ENCODE peak calls at places on chromosomes 4 and X, in seven cellular contexts. W, P, X, T, U, C and D are unnamed samples.

GRCh38 chr4:654526-654845 is 19.6 kb downstream of the ATP5ME start:
- DNase-seq in X (no peak), W (no peak), P (no peak), C (no peak), T (no peak), U (no peak), D (no peak)

GRCh38 chr4:18213576-18214198 is 192.1 kb upstream of the LCORL start:
- DNase-seq in X (no peak), C (no peak), W (no peak), P (no peak), U (no peak), T (no peak), D (no peak)

GRCh38 chrX:150772150-150772970 is 79.2 kb downstream of the MTMR1 start:
- DNase-seq in W (peak), C (peak), X (peak), T (peak), P (peak), U (peak), D (peak)

GRCh38 chrX:110000854-110001701 is 1.8 kb upstream of the TMEM164 start:
- DNase-seq in X (no peak), U (no peak), W (no peak), C (no peak), T (peak), P (no peak), D (no peak)

GRCh38 chrX:15916704-15917084 is 62.1 kb upstream of the AP1S2 start:
- DNase-seq in T (peak), X (no peak), C (no peak), U (no peak), P (no peak), W (no peak), D (peak)

GRCh38 chrX:848366-848765 is 217.8 kb downstream of the SHOX start:
- DNase-seq in P (no peak), T (no peak), C (no peak), X (no peak), W (no peak), U (peak), D (no peak)

GRCh38 chr4:15649914-15650545 is 5.1 kb downstream of the FBXL5 start:
- DNase-seq in W (peak), U (no peak), C (peak), P (peak), X (peak), T (peak), D (peak)

GRCh38 chrX:135449637-135450550 is 28.1 kb downstream of the SMIM10L2A start:
- DNase-seq in C (no peak), T (no peak), W (no peak), P (no peak), U (no peak), X (no peak), D (no peak)

GRCh38 chr4:48578132-48578964 is 88.3 kb downstream of the ZAR1 start:
- DNase-seq in P (peak), C (peak), T (peak), U (peak), X (peak), W (peak), D (peak)

GRCh38 chrX:16528620-16529019 is 121.3 kb upstream of the S100G start:
- DNase-seq in X (no peak), P (no peak), U (no peak), C (no peak), W (no peak), T (no peak), D (no peak)

GRCh38 chr4:123102897-123103489 is 180.6 kb upstream of the NUDT6 start:
- DNase-seq in C (peak), X (peak), T (peak), U (no peak), P (no peak), W (peak), D (peak)

GRCh38 chrX:110415440-110416167 is 57.0 kb downstream of the RTL9 start:
- DNase-seq in C (no peak), U (no peak), P (no peak), X (no peak), W (no peak), T (no peak), D (peak)

GRCh38 chr4:7979652-7979968 is 39.9 kb upstream of the AFAP1 start:
- DNase-seq in U (no peak), C (no peak), T (peak), W (no peak), P (peak), X (no peak), D (no peak)

GRCh38 chrX:153773741-153774575 is 6.9 kb upstream of the SRPK3 start:
- DNase-seq in U (no peak), W (no peak), T (no peak), P (no peak), X (no peak), C (no peak), D (no peak)

GRCh38 chr4:2791518-2792395 is 1.1 kb upstream of the SH3BP2 start:
- DNase-seq in P (no peak), X (no peak), T (no peak), C (no peak), U (no peak), W (no peak), D (no peak)

GRCh38 chr4:5052726-5053425 is 1.6 kb downstream of the STK32B start:
- DNase-seq in T (no peak), C (peak), W (no peak), X (no peak), U (no peak), P (no peak), D (no peak)

GRCh38 chrX:101362116-101362515 is 13.6 kb upstream of the TIMM8A start:
- DNase-seq in C (no peak), X (no peak), U (no peak), W (peak), T (no peak), P (no peak), D (no peak)

GRCh38 chr4:140078366-140078765 is 75.6 kb downstream of the MAML3 start:
- DNase-seq in P (peak), C (peak), T (peak), X (no peak), U (no peak), W (no peak), D (peak)

GRCh38 chrX:39307488-39307887 is 506.2 kb downstream of the MID1IP1 start:
- DNase-seq in C (no peak), X (no peak), T (no peak), U (no peak), W (no peak), P (no peak), D (no peak)

GRCh38 chr4:169899295-169899694 is 126.9 kb downstream of the MFAP3L start:
- DNase-seq in C (no peak), P (no peak), T (peak), X (no peak), U (no peak), W (peak), D (no peak)

GRCh38 chr4:101252721-101253120 is 94.6 kb downstream of the PPP3CA start:
- DNase-seq in W (no peak), X (no peak), T (peak), P (no peak), C (peak), U (no peak), D (peak)

GRCh38 chrX:123924181-123924580 is 37.3 kb upstream of the STAG2 start:
- DNase-seq in C (no peak), P (peak), W (peak), X (no peak), T (peak), U (no peak), D (no peak)

GRCh38 chrX:1909419-1910206 is 294.8 kb downstream of the ASMT start:
- DNase-seq in W (no peak), X (no peak), C (no peak), T (no peak), U (no peak), P (no peak), D (no peak)

GRCh38 chrX:115889121-115889890 is 281.2 kb upstream of the AGTR2 start:
- DNase-seq in U (peak), T (no peak), P (no peak), C (no peak), W (no peak), X (no peak), D (no peak)

GRCh38 chr4:54550415-54551171 is 107.2 kb upstream of the KIT start:
- DNase-seq in W (peak), U (no peak), X (no peak), P (no peak), T (peak), C (peak), D (peak)

GRCh38 chrX:49163555-49164419 is 1.2 kb downstream of the MAGIX start:
- DNase-seq in W (peak), U (peak), X (peak), P (peak), C (peak), T (peak), D (peak)

GRCh38 chr4:141255016-141255415 is 34.3 kb downstream of the ZNF330 start:
- DNase-seq in C (no peak), X (no peak), W (no peak), U (no peak), P (no peak), T (no peak), D (peak)

GRCh38 chrX:42694260-42694815 is 83.6 kb downstream of the PPP1R2C start:
- DNase-seq in P (no peak), W (no peak), X (no peak), U (no peak), C (no peak), T (no peak), D (no peak)

GRCh38 chr4:3424522-3425095 is 17.2 kb upstream of the HGFAC start:
- DNase-seq in U (no peak), X (no peak), T (no peak), P (no peak), W (no peak), C (no peak), D (no peak)

GRCh38 chrX:15816886-15817285 is 26.6 kb downstream of the ZRSR2 start:
- DNase-seq in T (peak), W (no peak), U (no peak), P (peak), C (peak), X (no peak), D (no peak)

GRCh38 chrX:35276115-35276514 is 333.5 kb downstream of the FAM47B start:
- DNase-seq in C (no peak), W (no peak), P (no peak), U (no peak), T (no peak), X (no peak), D (no peak)

GRCh38 chr4:88765729-88766128 is 68.1 kb upstream of the NAP1L5 start:
- DNase-seq in W (peak), T (peak), U (no peak), X (no peak), C (peak), P (no peak), D (peak)

GRCh38 chr4:87073570-87074470 is 139.0 kb downstream of the AFF1 start:
- DNase-seq in X (no peak), P (no peak), W (no peak), C (peak), T (no peak), U (no peak), D (peak)

GRCh38 chr4:6263541-6264540 is 5.8 kb upstream of the WFS1 start:
- DNase-seq in X (no peak), T (peak), U (peak), W (peak), C (peak), P (peak), D (peak)

GRCh38 chr4:71261001-71261400 is 77.8 kb upstream of the SLC4A4 start:
- DNase-seq in P (no peak), C (no peak), T (no peak), U (no peak), X (no peak), W (no peak), D (no peak)

GRCh38 chr4:71259305-71259704 is 79.5 kb upstream of the SLC4A4 start:
- DNase-seq in U (no peak), T (no peak), W (no peak), X (no peak), C (no peak), P (no peak), D (no peak)

GRCh38 chr4:71261633-71262121 is 77.1 kb upstream of the SLC4A4 start:
- DNase-seq in C (peak), U (no peak), X (no peak), P (no peak), W (no peak), T (no peak), D (peak)

GRCh38 chr4:71259911-71260331 is 78.9 kb upstream of the SLC4A4 start:
- DNase-seq in C (no peak), P (no peak), W (no peak), X (no peak), T (no peak), U (no peak), D (no peak)

GRCh38 chr4:71260544-71260943 is 78.3 kb upstream of the SLC4A4 start:
- DNase-seq in C (no peak), U (no peak), W (no peak), P (no peak), X (no peak), T (no peak), D (no peak)
- H2AK5ac ChIP-seq in C (no peak), U (no peak), W (no peak), P (no peak), X (no peak), T (no peak), D (no peak)

GRCh38 chr4:171157462-171158082 is 655.6 kb upstream of the GALNTL6 start:
- DNase-seq in P (peak), W (no peak), C (no peak), X (no peak), T (peak), U (peak), D (no peak)
- H2AK5ac ChIP-seq in P (no peak), W (no peak), C (no peak), X (no peak), T (no peak), U (no peak), D (no peak)

DNA sequence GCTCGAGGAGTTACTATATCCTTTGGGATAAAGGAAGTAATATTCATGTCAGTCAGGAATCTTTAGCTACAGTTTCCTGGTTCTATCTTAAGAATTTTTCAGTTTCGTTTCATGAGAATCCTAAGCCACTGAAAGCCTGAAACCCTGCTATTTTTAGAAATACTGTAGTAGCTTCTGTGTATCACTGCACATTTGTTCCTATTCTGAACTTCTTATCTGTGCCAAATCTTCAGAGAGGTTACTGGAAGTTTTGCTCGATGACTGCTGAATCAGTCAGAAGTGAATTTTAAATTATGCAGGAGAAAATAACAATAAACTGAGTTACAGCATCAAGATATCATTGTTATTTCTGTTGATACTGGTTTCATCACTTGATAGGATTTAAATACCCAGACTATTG is 249.3 kb downstream of the TENM3 start:
- DNase-seq in T (no peak), P (no peak), C (peak), W (peak), X (no peak), U (no peak), D (peak)
- H2AK5ac ChIP-seq in T (no peak), P (no peak), C (no peak), W (no peak), X (no peak), U (no peak), D (no peak)

GRCh38 chr4:121791481-121791880 is 9.6 kb upstream of the EXOSC9 start:
- DNase-seq in U (no peak), P (no peak), X (no peak), T (no peak), C (no peak), W (no peak), D (peak)

GRCh38 chr4:121792966-121793365 is 8.2 kb upstream of the EXOSC9 start:
- DNase-seq in T (no peak), W (no peak), P (no peak), U (no peak), C (no peak), X (no peak), D (no peak)

GRCh38 chr4:121789470-121789869 is 11.7 kb upstream of the EXOSC9 start:
- DNase-seq in U (no peak), X (no peak), W (no peak), T (no peak), C (no peak), P (no peak), D (peak)

GRCh38 chr4:121789960-121790829 is 10.9 kb upstream of the EXOSC9 start:
- DNase-seq in P (no peak), C (no peak), T (no peak), U (no peak), X (no peak), W (no peak), D (peak)

DNA sequence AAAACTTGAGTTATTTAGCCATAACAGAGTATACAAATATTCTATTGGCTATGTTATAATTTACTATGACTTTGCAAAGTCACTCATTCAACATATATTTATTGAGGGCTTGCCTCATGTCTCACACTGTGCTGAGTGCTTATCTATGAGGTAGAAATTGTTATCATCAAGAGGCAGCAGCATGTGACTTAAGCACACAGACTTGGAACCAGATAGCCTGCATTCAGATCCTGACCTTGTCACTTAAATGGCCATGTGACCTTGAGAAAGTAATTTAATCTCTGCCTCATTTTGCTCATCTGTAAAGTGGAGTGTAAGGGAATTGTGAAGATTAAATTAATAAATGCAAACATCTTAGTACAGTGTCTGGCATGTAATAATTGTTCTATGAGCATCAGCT is 10.1 kb upstream of the EXOSC9 start:
- DNase-seq in C (no peak), T (peak), P (no peak), W (no peak), X (no peak), U (no peak), D (peak)
- H2AK5ac ChIP-seq in C (no peak), T (no peak), P (no peak), W (no peak), X (no peak), U (no peak), D (peak)

GRCh38 chr4:109235683-109236082 is 66.8 kb downstream of the COL25A1 start:
- DNase-seq in X (no peak), P (no peak), T (no peak), W (no peak), C (no peak), U (no peak), D (no peak)
- H2AK5ac ChIP-seq in X (no peak), P (no peak), T (no peak), W (no peak), C (no peak), U (no peak), D (no peak)